ENCODE peak calls at places on chromosomes 7 and 10, in eight cellular contexts. Y is PC-3, J is fibroblast of lung, E is GM23248, K is H1, O is GM23338, Z is neural progenitor cell, A is adrenal gland. L is an unnamed sample.

GRCh38 chr10:15439381-15439837 is 68.3 kb upstream of the FAM171A1 start:
- DNase-seq in Y (no peak), J (peak; percentile 43), E (peak; percentile 66), K (no peak), O (peak; percentile 65), Z (peak; percentile 53), A (peak; percentile 62), L (no peak)

GRCh38 chr10:83612050-83612449 is 527.3 kb upstream of the GHITM start:
- DNase-seq in Y (no peak), J (peak; percentile 62), E (no peak), K (no peak), O (no peak), Z (no peak), A (no peak), L (no peak)

GRCh38 chr7:101608772-101609713 is 20.1 kb downstream of the MYL10 start:
- DNase-seq in Y (peak; percentile 88), J (no peak), E (no peak), K (no peak), O (peak; percentile 57), Z (no peak), A (no peak), L (no peak)

GRCh38 chr10:80552151-80552646 is 14.5 kb downstream of the SH2D4B start:
- DNase-seq in Y (no peak), J (no peak), E (no peak), K (peak; percentile 50), O (peak; percentile 23), Z (peak; percentile 89), A (no peak), L (no peak)

GRCh38 chr10:30709229-30709628 is 79.7 kb upstream of the LYZL2 start:
- DNase-seq in Y (no peak), J (no peak), E (no peak), K (no peak), O (peak; percentile 41), Z (no peak), A (no peak), L (no peak)

GRCh38 chr10:132972149-132972985 is 30.0 kb upstream of the CFAP46 start:
- DNase-seq in Y (no peak), J (no peak), E (no peak), K (no peak), O (no peak), Z (peak; percentile 44), A (no peak), L (peak; percentile 17)

GRCh38 chr7:143008007-143008901 is 18.7 kb downstream of the OR9A2 start:
- DNase-seq in Y (peak; percentile 81), J (peak; percentile 65), E (peak; percentile 76), K (peak; percentile 96), O (peak; percentile 86), Z (peak; percentile 84), A (peak; percentile 81), L (peak; percentile 84)

GRCh38 chr10:8663131-8663530 is 608.6 kb downstream of the GATA3 start:
- DNase-seq in Y (no peak), J (no peak), E (no peak), K (no peak), O (no peak), Z (no peak), A (no peak), L (no peak)

GRCh38 chr7:146176790-146177189 is 60.2 kb downstream of the CNTNAP2 start:
- DNase-seq in Y (no peak), J (no peak), E (no peak), K (no peak), O (peak; percentile 5), Z (peak; percentile 65), A (no peak), L (no peak)

GRCh38 chr7:131625817-131626372 is 69.5 kb upstream of the PODXL start:
- DNase-seq in Y (peak; percentile 93), J (peak; percentile 18), E (peak; percentile 98), K (peak; percentile 76), O (peak; percentile 89), Z (peak; percentile 78), A (peak; percentile 49), L (no peak)

GRCh38 chr7:143728333-143728862 is 29.1 kb downstream of the CTAGE6 start:
- DNase-seq in Y (no peak), J (no peak), E (no peak), K (no peak), O (no peak), Z (no peak), A (no peak), L (no peak)

DNA sequence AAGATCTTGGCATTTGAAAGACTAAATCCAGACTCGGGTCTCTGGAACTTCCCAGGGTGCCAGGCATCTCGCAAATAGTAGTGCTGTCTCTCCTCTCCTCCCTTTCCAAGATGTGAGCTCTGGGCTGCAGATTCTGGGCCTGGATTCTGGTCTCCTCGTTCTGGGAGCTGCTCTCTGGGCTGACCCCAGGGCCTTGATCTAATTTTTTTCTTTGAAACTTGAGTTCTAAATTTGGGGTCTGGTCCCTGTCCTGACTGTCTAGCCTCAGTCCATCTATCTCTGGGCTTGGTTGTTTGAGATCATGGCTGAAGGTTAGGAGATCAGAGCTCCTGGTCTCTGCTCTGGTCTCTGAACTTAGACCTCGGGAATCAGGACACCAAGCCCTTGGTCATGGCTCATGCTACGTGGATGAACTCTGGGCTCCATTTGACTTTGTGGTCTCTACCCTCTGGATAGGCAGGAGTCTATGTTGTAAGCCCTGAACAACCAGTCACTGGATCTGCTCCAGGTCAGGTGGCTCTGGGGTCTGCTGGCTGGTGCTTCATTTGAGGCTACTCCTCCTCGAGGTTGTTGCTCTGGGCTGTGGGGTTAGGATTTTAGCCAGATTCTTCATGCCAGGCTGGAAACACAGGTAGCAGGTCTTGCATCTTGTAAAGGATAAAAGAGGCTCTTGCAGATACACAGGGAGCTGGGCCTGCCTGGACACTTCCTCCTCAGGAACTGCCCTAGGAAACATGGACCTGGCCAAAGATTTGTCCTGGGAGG is 8.0 kb upstream of the MBL2 start:
- DNase-seq in Y (no peak), J (no peak), E (no peak), K (no peak), O (no peak), Z (no peak), A (no peak), L (no peak)
- H3K27ac ChIP-seq in Y (no peak overlapping the region), J (no peak overlapping the region), E (no peak overlapping the region), K (no peak overlapping the region), O (no peak overlapping the region), Z (no peak overlapping the region), A (no peak overlapping the region), L (no peak overlapping the region)

GRCh38 chr7:28983396-28984190 is 25.5 kb upstream of the TRIL start:
- DNase-seq in Y (no peak), J (no peak), E (no peak), K (no peak), O (no peak), Z (no peak), A (no peak), L (no peak)

GRCh38 chr7:28981282-28981555 is 23.1 kb upstream of the TRIL start:
- DNase-seq in Y (no peak), J (no peak), E (no peak), K (no peak), O (no peak), Z (no peak), A (no peak), L (no peak)

GRCh38 chr7:28980504-28981281 is 22.6 kb upstream of the TRIL start:
- DNase-seq in Y (peak; percentile 57), J (no peak), E (peak; percentile 58), K (no peak), O (peak; percentile 19), Z (no peak), A (no peak), L (no peak)

GRCh38 chr7:28977881-28978280 is 19.8 kb upstream of the TRIL start:
- DNase-seq in Y (no peak), J (no peak), E (no peak), K (peak; percentile 6), O (no peak), Z (no peak), A (no peak), L (no peak)

DNA sequence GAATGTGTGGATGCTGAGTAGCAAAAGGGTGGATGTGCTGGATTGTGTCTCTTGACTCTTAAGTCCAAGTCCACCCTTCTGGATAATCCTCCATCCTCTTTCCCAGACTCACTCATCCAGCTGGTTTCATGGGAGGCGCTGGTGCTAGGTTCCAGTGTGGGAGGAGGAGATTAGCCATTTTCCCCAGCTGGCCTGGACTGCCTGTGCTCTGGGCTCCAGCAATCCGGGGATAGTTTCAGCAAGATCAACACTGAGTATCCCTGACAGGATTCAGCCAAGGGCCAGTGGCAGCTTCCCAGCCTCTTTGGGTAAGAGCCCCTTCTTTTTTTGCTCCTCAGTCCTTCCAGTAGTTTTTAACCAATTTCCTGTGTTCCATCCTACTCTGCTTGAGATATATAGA is 21.7 kb upstream of the TRIL start:
- DNase-seq in Y (no peak), J (no peak), E (no peak), K (no peak), O (no peak), Z (no peak), A (no peak), L (no peak)
- H3K4me1 ChIP-seq in Y (peaks cover 15% of the 10 kb centered on the region), J (peaks cover 1% of the 10 kb centered on the region), E (peaks cover 19% of the 10 kb centered on the region), K (peaks cover 9% of the 10 kb centered on the region), O (peaks cover 29% of the 10 kb centered on the region), Z (peaks cover 12% of the 10 kb centered on the region), A (peaks cover 9% of the 10 kb centered on the region), L (peaks cover 6% of the 10 kb centered on the region)

GRCh38 chr7:50531928-50532327 is 33.3 kb downstream of the DDC start:
- DNase-seq in Y (peak; percentile 60), J (peak; percentile 36), E (peak; percentile 70), K (no peak), O (no peak), Z (no peak), A (no peak), L (no peak)
- H3K27ac ChIP-seq in Y (peak overlapping the region; percentile 99), J (no peak overlapping the region), E (peak overlapping the region; percentile 41), K (no peak overlapping the region), O (no peak overlapping the region), Z (no peak overlapping the region), A (no peak overlapping the region), L (no peak overlapping the region)

GRCh38 chr10:123944661-123945060 is 53.1 kb upstream of the CPXM2 start:
- DNase-seq in Y (no peak), J (no peak), E (no peak), K (no peak), O (no peak), Z (no peak), A (no peak), L (no peak)
- H3K4me1 ChIP-seq in Y (no peaks in the 10 kb centered on the region), J (no peaks in the 10 kb centered on the region), E (no peaks in the 10 kb centered on the region), K (no peaks in the 10 kb centered on the region), O (peaks cover 3% of the 10 kb centered on the region), Z (no peaks in the 10 kb centered on the region), A (no peaks in the 10 kb centered on the region), L (no peaks in the 10 kb centered on the region)